ENCODE peak calls at places on chromosomes 11 and 22, in five cellular contexts. H is H9, W is IMR-90, L is trophoblast cell, R is neuronal stem cell. T is an unnamed sample.

GRCh38 chr11:92457250-92457649 is 232.6 kb downstream of the FAT3 start:
- DNase-seq in H (no peak), L (no peak), R (no peak), W (peak; percentile 31), T (no peak)

GRCh38 chr11:69509381-69509780 is 27.9 kb downstream of the LINC01488 start:
- DNase-seq in R (no peak), H (no peak), W (no peak), L (no peak), T (no peak)

GRCh38 chr22:20750461-20751184 is 23.3 kb upstream of the SERPIND1 start:
- DNase-seq in L (no peak), H (no peak), W (peak; percentile 90), R (no peak), T (peak; percentile 91)

GRCh38 chr22:48744967-48745841 is 1082.5 kb downstream of the BRD1 start:
- DNase-seq in H (no peak), L (no peak), R (no peak), W (no peak), T (no peak)

GRCh38 chr22:37228106-37229011 is 15.7 kb downstream of the RAC2 start:
- DNase-seq in W (peak; percentile 27), R (no peak), H (no peak), L (no peak), T (peak; percentile 78)

GRCh38 chr11:30295178-30295885 is 27.6 kb upstream of the ARL14EP start:
- DNase-seq in R (no peak), L (no peak), W (no peak), H (no peak), T (no peak)

GRCh38 chr11:116460156-116460965 is 312.4 kb downstream of the BUD13 start:
- DNase-seq in L (no peak), H (no peak), W (no peak), R (no peak), T (no peak)

GRCh38 chr11:16979708-16980622 is 34.2 kb downstream of the PLEKHA7 start:
- DNase-seq in W (no peak), R (no peak), L (no peak), H (no peak), T (no peak)

GRCh38 chr11:7473702-7474101 is 11.6 kb upstream of the OLFML1 start:
- DNase-seq in H (no peak), W (no peak), L (no peak), R (no peak), T (no peak)

GRCh38 chr11:95831198-95831883 is 41.0 kb downstream of the CEP57 start:
- DNase-seq in L (no peak), R (no peak), W (peak; percentile 96), H (no peak), T (peak; percentile 84)

GRCh38 chr11:126109941-126110731 is 47.5 kb upstream of the CDON start:
- DNase-seq in R (no peak), W (peak; percentile 63), L (no peak), H (no peak), T (peak; percentile 52)

GRCh38 chr11:36411202-36411640 is 98.9 kb downstream of the TRAF6 start:
- DNase-seq in H (no peak), R (no peak), W (no peak), L (peak; percentile 24), T (no peak)

GRCh38 chr22:30326704-30327362 is at the start of gene TBC1D10A:
- DNase-seq in H (peak; percentile 98), W (peak; percentile 86), L (peak; percentile 96), R (peak; percentile 89), T (peak; percentile 86)

GRCh38 chr11:112784323-112785073 is 176.7 kb upstream of the NCAM1 start:
- DNase-seq in H (no peak), R (no peak), L (no peak), W (no peak), T (peak; percentile 2)

GRCh38 chr11:47396049-47396320 is 12.4 kb upstream of the SLC39A13 start:
- DNase-seq in H (no peak), R (no peak), W (no peak), L (no peak), T (no peak)

GRCh38 chr11:119339581-119340334 is 925 bp downstream of the C1QTNF5 start:
- DNase-seq in L (no peak), W (no peak), R (peak; percentile 82), H (peak; percentile 83), T (peak; percentile 66)

GRCh38 chr11:83583953-83584352 is 297.8 kb upstream of the CCDC90B start:
- DNase-seq in L (no peak), W (peak; percentile 80), H (no peak), R (no peak), T (peak; percentile 86)

GRCh38 chr11:30046211-30046945 is 29.5 kb upstream of the KCNA4 start:
- DNase-seq in W (no peak), L (no peak), H (peak; percentile 72), R (no peak), T (no peak)

GRCh38 chr11:88813233-88813915 is 252.4 kb downstream of the GRM5 start:
- DNase-seq in L (no peak), H (no peak), W (no peak), R (no peak), T (no peak)

GRCh38 chr22:17258015-17258827 is 39.0 kb upstream of the ADA2 start:
- DNase-seq in R (peak; percentile 75), L (peak; percentile 66), W (no peak), H (peak; percentile 92), T (peak; percentile 33)

GRCh38 chr22:45953178-45953577 is 23.8 kb downstream of the WNT7B start:
- DNase-seq in H (no peak), W (no peak), L (no peak), R (no peak), T (no peak)

GRCh38 chr22:46063861-46064235 is 86.5 kb upstream of the PPARA start:
- DNase-seq in L (no peak), H (no peak), R (no peak), W (no peak), T (no peak)

GRCh38 chr22:31102441-31103081 is 4.8 kb downstream of the SELENOM start:
- DNase-seq in H (no peak), L (peak; percentile 93), W (peak; percentile 98), R (no peak), T (peak; percentile 99)

GRCh38 chr11:128288368-128288767 is 299.0 kb downstream of the ETS1 start:
- DNase-seq in L (no peak), R (no peak), W (peak; percentile 31), H (no peak), T (peak; percentile 26)

GRCh38 chr22:43275545-43275981 is 67.6 kb downstream of the SCUBE1 start:
- DNase-seq in W (peak; percentile 60), L (peak; percentile 93), R (no peak), H (peak; percentile 69), T (peak; percentile 91)

GRCh38 chr11:135069884-135070283 is 657.8 kb upstream of the B3GAT1 start:
- DNase-seq in R (no peak), H (no peak), L (peak; percentile 89), W (peak; percentile 15), T (no peak)

GRCh38 chr11:29432719-29433325 is 584.0 kb downstream of the KCNA4 start:
- DNase-seq in H (no peak), L (no peak), R (no peak), W (peak; percentile 6), T (peak; percentile 14)

GRCh38 chr11:2807276-2807681 is 78.3 kb downstream of the CDKN1C start:
- DNase-seq in R (no peak), L (no peak), W (no peak), H (peak; percentile 19), T (no peak)

GRCh38 chr11:120134106-120134930 is 3.6 kb downstream of the TRIM29 start:
- DNase-seq in H (peak; percentile 18), L (no peak), R (no peak), W (no peak), T (no peak)

GRCh38 chr11:120324932-120325810 is at the start of gene TLCD5:
- DNase-seq in H (peak; percentile 94), R (peak; percentile 76), W (peak; percentile 68), L (peak; percentile 70), T (peak; percentile 85)

GRCh38 chr22:24436553-24436952 is 9.2 kb downstream of the ADORA2A start:
- DNase-seq in R (no peak), L (no peak), W (no peak), H (no peak), T (no peak)
- H3K23ac ChIP-seq in R (no peak overlapping the region), L (no peak overlapping the region), W (no peak overlapping the region), H (no peak overlapping the region), T (no peak overlapping the region)

GRCh38 chr11:118128310-118128709 is 24.3 kb downstream of the SCN4B start:
- DNase-seq in L (no peak), W (no peak), H (no peak), R (no peak), T (no peak)
- H2AFZ ChIP-seq in L (no peak overlapping the region), W (no peak overlapping the region), H (no peak overlapping the region), R (no peak overlapping the region), T (no peak overlapping the region)

GRCh38 chr11:911031-911889 is 650 bp upstream of the CHID1 start:
- DNase-seq in R (no peak), W (peak; percentile 64), L (no peak), H (peak; percentile 60), T (peak; percentile 75)
- H2BK120ac ChIP-seq in R (peak overlapping the region; percentile 94), W (peak overlapping the region; percentile 0), L (peak overlapping the region; percentile 95), H (peak overlapping the region; percentile 53), T (peak overlapping the region; percentile 88)

GRCh38 chr11:131198646-131199285 is 171.6 kb upstream of the NTM start:
- DNase-seq in W (no peak), H (no peak), R (no peak), L (no peak), T (no peak)
- H3K23ac ChIP-seq in W (no peak overlapping the region), H (no peak overlapping the region), R (peak overlapping the region; percentile 26), L (no peak overlapping the region), T (no peak overlapping the region)

GRCh38 chr11:6388747-6389146 is 1.5 kb upstream of the SMPD1 start:
- DNase-seq in L (no peak), W (no peak), H (no peak), R (no peak), T (peak; percentile 3)
- H2AFZ ChIP-seq in L (no peak overlapping the region), W (no peak overlapping the region), H (no peak overlapping the region), R (no peak overlapping the region), T (no peak overlapping the region)

GRCh38 chr11:86588566-86589090 is 83.8 kb downstream of the ME3 start:
- DNase-seq in L (no peak), H (no peak), R (peak; percentile 95), W (no peak), T (no peak)
- H2BK120ac ChIP-seq in L (peak overlapping the region; percentile 44), H (no peak overlapping the region), R (no peak overlapping the region), W (peak overlapping the region; percentile 12), T (no peak overlapping the region)

T was measured in mesenchymal stem cell.